ENCODE peak calls at places on chromosomes 6 and 20, in ten cellular contexts. N is stimulated activated CD8-positive, alpha-beta memory T cell treated with anti-CD3 and anti-CD28 coated beads, Interleukin-15, amount 100 ng/mL, for 48 hours; K is HepG2; E is GM23248; I is epithelial cell of esophagus; Y is substantia nigra; X is HTR-8/SVneo; A is AG09309; F is nucleus accumbens; P is M059J. Q is an unnamed sample.

GRCh38 chr20:47062226-47062880 is 167.7 kb downstream of the EYA2 start:
- DNase-seq in N (no peak), K (no peak), E (no peak), I (no peak), Y (no peak), X (no peak), A (no peak), F (no peak), P (peak; percentile 8), Q (no peak)

GRCh38 chr20:46211331-46211722 is 93.2 kb downstream of the CD40 start:
- DNase-seq in N (no peak), K (no peak), E (no peak), I (no peak), Y (no peak), X (no peak), A (no peak), F (no peak), P (no peak), Q (no peak)

GRCh38 chr6:33812669-33813068 is 8.9 kb upstream of the MLN start:
- DNase-seq in N (no peak), K (peak; percentile 48), E (peak; percentile 61), I (peak; percentile 62), Y (no peak), X (peak; percentile 65), A (no peak), F (no peak), P (peak; percentile 67), Q (no peak)

GRCh38 chr6:36514554-36515456 is 32.5 kb downstream of the STK38 start:
- DNase-seq in N (no peak), K (peak; percentile 30), E (no peak), I (peak; percentile 54), Y (no peak), X (no peak), A (no peak), F (no peak), P (no peak), Q (no peak)

GRCh38 chr6:108621117-108621516 is 60.4 kb downstream of the FOXO3 start:
- DNase-seq in N (no peak), K (no peak), E (peak; percentile 97), I (peak; percentile 83), Y (peak; percentile 38), X (peak; percentile 8), A (peak; percentile 59), F (no peak), P (peak; percentile 82), Q (no peak)

GRCh38 chr6:106300944-106301343 is 24.6 kb downstream of the ATG5 start:
- DNase-seq in N (no peak), K (peak; percentile 14), E (peak; percentile 75), I (peak; percentile 57), Y (no peak), X (peak; percentile 9), A (peak; percentile 31), F (no peak), P (peak; percentile 64), Q (no peak)

GRCh38 chr6:157814883-157815282 is 8.2 kb upstream of the SNX9 start:
- DNase-seq in N (no peak), K (no peak), E (no peak), I (no peak), Y (no peak), X (no peak), A (no peak), F (no peak), P (no peak), Q (no peak)

GRCh38 chr6:3786131-3786530 is 34.6 kb upstream of the PXDC1 start:
- DNase-seq in N (no peak), K (no peak), E (peak; percentile 44), I (no peak), Y (no peak), X (no peak), A (no peak), F (no peak), P (no peak), Q (no peak)

GRCh38 chr6:25834950-25835349 is 3.1 kb upstream of the SLC17A1 start:
- DNase-seq in N (no peak), K (no peak), E (no peak), I (no peak), Y (no peak), X (no peak), A (no peak), F (no peak), P (no peak), Q (no peak)

GRCh38 chr6:98880486-98880885 is 46.1 kb downstream of the POU3F2 start:
- DNase-seq in N (no peak), K (no peak), E (no peak), I (no peak), Y (no peak), X (no peak), A (no peak), F (no peak), P (no peak), Q (no peak)

GRCh38 chr6:21915707-21916399 is 322.3 kb downstream of the SOX4 start:
- DNase-seq in N (no peak), K (no peak), E (peak; percentile 57), I (peak; percentile 61), Y (peak; percentile 18), X (peak; percentile 15), A (no peak), F (no peak), P (peak; percentile 79), Q (no peak)

GRCh38 chr6:139540276-139540675 is 165.8 kb upstream of the CITED2 start:
- DNase-seq in N (peak; percentile 33), K (no peak), E (peak; percentile 88), I (peak; percentile 75), Y (no peak), X (no peak), A (peak; percentile 69), F (no peak), P (peak; percentile 89), Q (no peak)

GRCh38 chr20:57287901-57288300 is 21.5 kb upstream of the BMP7 start:
- DNase-seq in N (no peak), K (no peak), E (no peak), I (no peak), Y (no peak), X (no peak), A (no peak), F (no peak), P (no peak), Q (no peak)

GRCh38 chr6:329888-330691 is 37.8 kb downstream of the DUSP22 start:
- DNase-seq in N (no peak), K (no peak), E (no peak), I (no peak), Y (no peak), X (no peak), A (no peak), F (no peak), P (no peak), Q (no peak)

GRCh38 chr20:25275813-25276532 is 28.1 kb downstream of the PYGB start:
- DNase-seq in N (no peak), K (no peak), E (no peak), I (no peak), Y (no peak), X (no peak), A (no peak), F (no peak), P (no peak), Q (no peak)

GRCh38 chr6:17250237-17250636 is 30.9 kb upstream of the RBM24 start:
- DNase-seq in N (no peak), K (no peak), E (no peak), I (no peak), Y (no peak), X (no peak), A (no peak), F (no peak), P (no peak), Q (no peak)

GRCh38 chr6:99512033-99512432 is 3.2 kb downstream of the USP45 start:
- DNase-seq in N (no peak), K (no peak), E (no peak), I (peak; percentile 9), Y (no peak), X (no peak), A (no peak), F (no peak), P (no peak), Q (no peak)

GRCh38 chr6:128519132-128519930 is 1.1 kb downstream of the PTPRK start:
- DNase-seq in N (peak; percentile 9), K (peak; percentile 87), E (peak; percentile 73), I (peak; percentile 55), Y (peak; percentile 28), X (peak; percentile 52), A (no peak), F (peak; percentile 28), P (peak; percentile 84), Q (peak; percentile 73)

GRCh38 chr6:55293116-55293515 is 34.2 kb upstream of the GFRAL start:
- DNase-seq in N (no peak), K (peak; percentile 23), E (peak; percentile 37), I (peak; percentile 36), Y (no peak), X (no peak), A (no peak), F (no peak), P (peak; percentile 36), Q (no peak)

GRCh38 chr6:14743465-14744211 is 502.2 kb upstream of the JARID2 start:
- DNase-seq in N (peak; percentile 84), K (peak; percentile 21), E (peak; percentile 99), I (peak; percentile 100), Y (no peak), X (peak; percentile 81), A (peak; percentile 97), F (no peak), P (peak; percentile 100), Q (no peak)

GRCh38 chr20:10670521-10671220 is 3.1 kb downstream of the JAG1 start:
- DNase-seq in N (no peak), K (peak; percentile 47), E (no peak), I (no peak), Y (no peak), X (no peak), A (no peak), F (no peak), P (no peak), Q (no peak)

GRCh38 chr6:111980168-111980567 is 73.7 kb upstream of the CCN6 start:
- DNase-seq in N (no peak), K (no peak), E (no peak), I (no peak), Y (no peak), X (no peak), A (no peak), F (no peak), P (no peak), Q (no peak)

GRCh38 chr6:141141870-141142269 is 990.9 kb upstream of the GJE1 start:
- DNase-seq in N (no peak), K (no peak), E (no peak), I (no peak), Y (no peak), X (no peak), A (no peak), F (no peak), P (no peak), Q (no peak)

GRCh38 chr20:9025643-9026042 is 43.2 kb upstream of the PLCB4 start:
- DNase-seq in N (no peak), K (no peak), E (peak; percentile 83), I (peak; percentile 76), Y (no peak), X (no peak), A (peak; percentile 59), F (no peak), P (peak; percentile 89), Q (no peak)

GRCh38 chr20:18431206-18431605 is 35.6 kb downstream of the DZANK1 start:
- DNase-seq in N (no peak), K (no peak), E (no peak), I (no peak), Y (no peak), X (no peak), A (no peak), F (no peak), P (no peak), Q (no peak)

Q was measured in amygdala.